ENCODE peak calls at places on chromosome 9, in nine cellular contexts. B, R, J, N, D, U, X, P and H are unnamed samples.

GRCh38 chr9:96674914-96675538 is 19.9 kb upstream of the PRXL2C start:
- DNase-seq in B (peak; percentile 91), R (no peak), J (no peak), N (peak; percentile 39), D (peak; percentile 77), U (no peak), X (peak; percentile 77), P (peak; percentile 74), H (no peak)

GRCh38 chr9:5437254-5438216 is at the start of gene PLGRKT:
- DNase-seq in B (peak; percentile 88), R (peak; percentile 59), J (peak; percentile 89), N (peak; percentile 95), D (peak; percentile 91), U (peak; percentile 97), X (peak; percentile 87), P (peak; percentile 97), H (peak; percentile 94)

GRCh38 chr9:124617477-124618141 is 110.4 kb upstream of the NR5A1 start:
- DNase-seq in B (peak; percentile 54), R (peak; percentile 48), J (peak; percentile 88), N (peak; percentile 86), D (peak; percentile 82), U (peak; percentile 59), X (peak; percentile 79), P (peak; percentile 81), H (peak; percentile 60)

GRCh38 chr9:136170291-136170901 is 34.5 kb downstream of the LHX3 start:
- DNase-seq in B (no peak), R (no peak), J (no peak), N (peak; percentile 22), D (peak; percentile 12), U (no peak), X (no peak), P (peak; percentile 49), H (no peak)

GRCh38 chr9:36029765-36030528 is 6.8 kb upstream of the RECK start:
- DNase-seq in B (peak; percentile 96), R (peak; percentile 94), J (peak; percentile 44), N (peak; percentile 96), D (peak; percentile 98), U (no peak), X (peak; percentile 99), P (peak; percentile 97), H (no peak)

GRCh38 chr9:99340281-99340680 is 118.2 kb downstream of the SEC61B start:
- DNase-seq in B (no peak), R (no peak), J (no peak), N (no peak), D (peak; percentile 19), U (no peak), X (peak; percentile 81), P (no peak), H (no peak)

GRCh38 chr9:38227656-38228055 is 158.6 kb upstream of the SHB start:
- DNase-seq in B (peak; percentile 26), R (no peak), J (no peak), N (peak; percentile 37), D (peak; percentile 5), U (no peak), X (peak; percentile 4), P (peak; percentile 45), H (no peak)

GRCh38 chr9:96232539-96233241 is 69.3 kb downstream of the HSD17B3 start:
- DNase-seq in B (peak; percentile 47), R (peak; percentile 18), J (peak; percentile 91), N (peak; percentile 91), D (peak; percentile 91), U (peak; percentile 70), X (peak; percentile 56), P (peak; percentile 66), H (no peak)

GRCh38 chr9:106066937-106067545 is 372.7 kb downstream of the TMEM38B start:
- DNase-seq in B (no peak), R (no peak), J (no peak), N (no peak), D (no peak), U (no peak), X (no peak), P (no peak), H (no peak)

GRCh38 chr9:135282808-135283207 is 195.3 kb downstream of the OLFM1 start:
- DNase-seq in B (no peak), R (no peak), J (no peak), N (no peak), D (no peak), U (no peak), X (no peak), P (no peak), H (no peak)

GRCh38 chr9:123990427-123990826 is 21.1 kb upstream of the LHX2 start:
- DNase-seq in B (no peak), R (no peak), J (no peak), N (no peak), D (no peak), U (no peak), X (no peak), P (no peak), H (no peak)

GRCh38 chr9:83598487-83598886 is 24.5 kb upstream of the IDNK start:
- DNase-seq in B (no peak), R (no peak), J (peak; percentile 10), N (peak; percentile 79), D (peak; percentile 33), U (no peak), X (peak; percentile 7), P (peak; percentile 68), H (no peak)

GRCh38 chr9:101628173-101628572 is 33.4 kb upstream of the PPP3R2 start:
- DNase-seq in B (peak; percentile 7), R (no peak), J (no peak), N (peak; percentile 1), D (peak; percentile 8), U (no peak), X (peak; percentile 11), P (peak; percentile 30), H (no peak)

GRCh38 chr9:78316151-78316892 is 19.4 kb downstream of the PSAT1 start:
- DNase-seq in B (no peak), R (no peak), J (no peak), N (no peak), D (no peak), U (no peak), X (no peak), P (no peak), H (no peak)

GRCh38 chr9:135273077-135273476 is 185.6 kb downstream of the OLFM1 start:
- DNase-seq in B (no peak), R (no peak), J (no peak), N (no peak), D (no peak), U (no peak), X (no peak), P (no peak), H (no peak)

GRCh38 chr9:2919347-2919746 is 75.5 kb upstream of the PUM3 start:
- DNase-seq in B (no peak), R (no peak), J (no peak), N (peak; percentile 2), D (no peak), U (no peak), X (no peak), P (peak; percentile 60), H (no peak)

GRCh38 chr9:19976226-19976625 is 187.4 kb upstream of the SLC24A2 start:
- DNase-seq in B (peak; percentile 75), R (no peak), J (no peak), N (no peak), D (no peak), U (no peak), X (no peak), P (no peak), H (no peak)

GRCh38 chr9:69637193-69637592 is 35.0 kb downstream of the APBA1 start:
- DNase-seq in B (peak; percentile 37), R (no peak), J (no peak), N (no peak), D (no peak), U (no peak), X (no peak), P (peak; percentile 16), H (no peak)

GRCh38 chr9:89476546-89476945 is 21.4 kb downstream of the SEMA4D start:
- DNase-seq in B (no peak), R (no peak), J (no peak), N (no peak), D (no peak), U (no peak), X (no peak), P (no peak), H (no peak)

GRCh38 chr9:79256691-79257213 is 315.0 kb upstream of the TLE4 start:
- DNase-seq in B (peak; percentile 45), R (no peak), J (no peak), N (peak; percentile 38), D (peak; percentile 32), U (no peak), X (peak; percentile 43), P (peak; percentile 55), H (no peak)

GRCh38 chr9:83070257-83070656 is 7.3 kb upstream of the RASEF start:
- DNase-seq in B (peak; percentile 75), R (peak; percentile 21), J (no peak), N (no peak), D (peak; percentile 13), U (no peak), X (peak; percentile 70), P (peak; percentile 87), H (no peak)

GRCh38 chr9:126615251-126615790 is 1.6 kb downstream of the LMX1B start:
- DNase-seq in B (no peak), R (no peak), J (peak; percentile 27), N (peak; percentile 55), D (peak; percentile 7), U (peak; percentile 50), X (peak; percentile 4), P (peak; percentile 20), H (no peak)

GRCh38 chr9:131658753-131659129 is 81.1 kb downstream of the RAPGEF1 start:
- DNase-seq in B (no peak), R (no peak), J (no peak), N (no peak), D (no peak), U (no peak), X (no peak), P (no peak), H (no peak)
- H3K27ac ChIP-seq in B (no peak overlapping the region), R (peak overlapping the region; percentile 94), J (no peak overlapping the region), N (no peak overlapping the region), D (peak overlapping the region; percentile 90), U (peak overlapping the region; percentile 44), X (peak overlapping the region; percentile 99), P (peak overlapping the region; percentile 91), H (no peak overlapping the region)

GRCh38 chr9:130003943-130004552 is 38.9 kb downstream of the FNBP1 start:
- DNase-seq in B (no peak), R (no peak), J (no peak), N (no peak), D (no peak), U (no peak), X (no peak), P (no peak), H (no peak)
- H3K27ac ChIP-seq in B (no peak overlapping the region), R (no peak overlapping the region), J (no peak overlapping the region), N (peak overlapping the region; percentile 44), D (no peak overlapping the region), U (no peak overlapping the region), X (no peak overlapping the region), P (no peak overlapping the region), H (no peak overlapping the region)

GRCh38 chr9:87656485-87656884 is 69.4 kb upstream of the CTSL start:
- DNase-seq in B (no peak), R (no peak), J (no peak), N (peak; percentile 70), D (peak; percentile 70), U (no peak), X (peak; percentile 56), P (no peak), H (no peak)
- H3K27ac ChIP-seq in B (no peak overlapping the region), R (no peak overlapping the region), J (no peak overlapping the region), N (no peak overlapping the region), D (no peak overlapping the region), U (no peak overlapping the region), X (no peak overlapping the region), P (no peak overlapping the region), H (no peak overlapping the region)

DNA sequence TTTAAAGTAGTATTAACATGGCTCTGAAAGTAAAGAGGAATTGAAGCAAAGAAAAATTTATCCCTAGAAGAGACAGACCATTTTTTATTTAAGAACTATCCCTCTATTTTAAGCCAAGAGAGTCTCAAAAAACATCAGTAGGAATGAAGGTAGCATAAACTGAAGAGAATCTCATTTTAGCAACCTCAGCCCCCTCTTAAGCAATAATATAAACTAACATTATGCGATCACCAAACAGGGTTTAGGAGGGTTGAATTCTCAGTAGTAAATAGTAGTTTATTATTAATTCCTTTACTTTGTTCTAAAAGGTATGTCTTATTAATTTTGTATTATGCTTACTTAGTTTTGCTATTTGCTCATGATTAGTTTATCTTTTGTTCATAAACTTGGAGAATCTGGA is 287.4 kb downstream of the CDK5RAP2 start:
- DNase-seq in B (no peak), R (no peak), J (no peak), N (no peak), D (no peak), U (no peak), X (no peak), P (no peak), H (no peak)
- H3K27ac ChIP-seq in B (no peak overlapping the region), R (no peak overlapping the region), J (no peak overlapping the region), N (no peak overlapping the region), D (no peak overlapping the region), U (no peak overlapping the region), X (no peak overlapping the region), P (no peak overlapping the region), H (no peak overlapping the region)